ENCODE peak calls at places on chromosomes 7 and 10, in ten cellular contexts. One of them, this sample, is unnamed. For H3K4me1, the result is how much of the 10 kb centered on the place peaks cover.

GRCh38 chr10:132470306-132471124 is 67.1 kb upstream of the INPP5A start:
- DNase-seq in upper lobe of left lung: no peak
- DNase-seq in breast epithelium: no peak
- DNase-seq in vagina: no peak
- DNase-seq in transverse colon: peak
- DNase-seq in stomach: no peak
- DNase-seq in HepG2: no peak
- DNase-seq in HCT116: no peak
- DNase-seq in prostate gland: no peak
- DNase-seq in Panc1: no peak
- DNase-seq in this sample: no peak

GRCh38 chr7:155938129-155938528 is 125.9 kb upstream of the SHH start:
- DNase-seq in upper lobe of left lung: no peak
- DNase-seq in breast epithelium: no peak
- DNase-seq in vagina: no peak
- DNase-seq in transverse colon: no peak
- DNase-seq in stomach: no peak
- DNase-seq in HepG2: no peak
- DNase-seq in HCT116: no peak
- DNase-seq in prostate gland: no peak
- DNase-seq in Panc1: no peak
- DNase-seq in this sample: no peak

GRCh38 chr7:101835136-101835535 is 17.7 kb downstream of the CUX1 start:
- DNase-seq in upper lobe of left lung: no peak
- DNase-seq in breast epithelium: no peak
- DNase-seq in vagina: no peak
- DNase-seq in transverse colon: no peak
- DNase-seq in stomach: no peak
- DNase-seq in HepG2: no peak
- DNase-seq in HCT116: no peak
- DNase-seq in prostate gland: no peak
- DNase-seq in Panc1: no peak
- DNase-seq in this sample: peak

GRCh38 chr7:149816794-149817193 is 21.4 kb upstream of the ZNF862 start:
- DNase-seq in upper lobe of left lung: peak
- DNase-seq in breast epithelium: no peak
- DNase-seq in vagina: no peak
- DNase-seq in transverse colon: no peak
- DNase-seq in stomach: no peak
- DNase-seq in HepG2: no peak
- DNase-seq in HCT116: no peak
- DNase-seq in prostate gland: no peak
- DNase-seq in Panc1: no peak
- DNase-seq in this sample: no peak

GRCh38 chr10:22372298-22372697 is 27.0 kb downstream of the SPAG6 start:
- DNase-seq in upper lobe of left lung: peak
- DNase-seq in breast epithelium: no peak
- DNase-seq in vagina: no peak
- DNase-seq in transverse colon: no peak
- DNase-seq in stomach: no peak
- DNase-seq in HepG2: no peak
- DNase-seq in HCT116: no peak
- DNase-seq in prostate gland: no peak
- DNase-seq in Panc1: no peak
- DNase-seq in this sample: no peak

GRCh38 chr7:142833174-142834027 is 21.5 kb upstream of the EPHB6 start:
- DNase-seq in upper lobe of left lung: no peak
- DNase-seq in breast epithelium: no peak
- DNase-seq in vagina: no peak
- DNase-seq in transverse colon: no peak
- DNase-seq in stomach: no peak
- DNase-seq in HepG2: no peak
- DNase-seq in HCT116: no peak
- DNase-seq in prostate gland: no peak
- DNase-seq in Panc1: no peak
- DNase-seq in this sample: no peak

GRCh38 chr10:1184541-1185415 is 128.6 kb downstream of the WDR37 start:
- DNase-seq in upper lobe of left lung: peak
- DNase-seq in breast epithelium: no peak
- DNase-seq in vagina: no peak
- DNase-seq in transverse colon: no peak
- DNase-seq in stomach: no peak
- DNase-seq in HepG2: no peak
- DNase-seq in HCT116: no peak
- DNase-seq in prostate gland: no peak
- DNase-seq in Panc1: no peak
- DNase-seq in this sample: peak

GRCh38 chr7:141231018-141231792 is 157.3 kb downstream of the TMEM178B start:
- DNase-seq in upper lobe of left lung: no peak
- DNase-seq in breast epithelium: no peak
- DNase-seq in vagina: no peak
- DNase-seq in transverse colon: no peak
- DNase-seq in stomach: no peak
- DNase-seq in HepG2: peak
- DNase-seq in HCT116: peak
- DNase-seq in prostate gland: no peak
- DNase-seq in Panc1: no peak
- DNase-seq in this sample: no peak

GRCh38 chr7:91250706-91251105 is 13.5 kb upstream of the FZD1 start:
- DNase-seq in upper lobe of left lung: no peak
- DNase-seq in breast epithelium: no peak
- DNase-seq in vagina: no peak
- DNase-seq in transverse colon: no peak
- DNase-seq in stomach: no peak
- DNase-seq in HepG2: no peak
- DNase-seq in HCT116: no peak
- DNase-seq in prostate gland: no peak
- DNase-seq in Panc1: no peak
- DNase-seq in this sample: no peak

GRCh38 chr7:76356823-76357222 is 2.0 kb downstream of the YWHAG start:
- DNase-seq in upper lobe of left lung: no peak
- DNase-seq in breast epithelium: no peak
- DNase-seq in vagina: no peak
- DNase-seq in transverse colon: peak
- DNase-seq in stomach: no peak
- DNase-seq in HepG2: no peak
- DNase-seq in HCT116: no peak
- DNase-seq in prostate gland: no peak
- DNase-seq in Panc1: no peak
- DNase-seq in this sample: peak

GRCh38 chr10:108204528-108205313 is 1040.2 kb upstream of the SORCS1 start:
- DNase-seq in upper lobe of left lung: no peak
- DNase-seq in breast epithelium: no peak
- DNase-seq in vagina: no peak
- DNase-seq in transverse colon: peak
- DNase-seq in stomach: no peak
- DNase-seq in HepG2: no peak
- DNase-seq in HCT116: no peak
- DNase-seq in prostate gland: no peak
- DNase-seq in Panc1: peak
- DNase-seq in this sample: no peak

DNA sequence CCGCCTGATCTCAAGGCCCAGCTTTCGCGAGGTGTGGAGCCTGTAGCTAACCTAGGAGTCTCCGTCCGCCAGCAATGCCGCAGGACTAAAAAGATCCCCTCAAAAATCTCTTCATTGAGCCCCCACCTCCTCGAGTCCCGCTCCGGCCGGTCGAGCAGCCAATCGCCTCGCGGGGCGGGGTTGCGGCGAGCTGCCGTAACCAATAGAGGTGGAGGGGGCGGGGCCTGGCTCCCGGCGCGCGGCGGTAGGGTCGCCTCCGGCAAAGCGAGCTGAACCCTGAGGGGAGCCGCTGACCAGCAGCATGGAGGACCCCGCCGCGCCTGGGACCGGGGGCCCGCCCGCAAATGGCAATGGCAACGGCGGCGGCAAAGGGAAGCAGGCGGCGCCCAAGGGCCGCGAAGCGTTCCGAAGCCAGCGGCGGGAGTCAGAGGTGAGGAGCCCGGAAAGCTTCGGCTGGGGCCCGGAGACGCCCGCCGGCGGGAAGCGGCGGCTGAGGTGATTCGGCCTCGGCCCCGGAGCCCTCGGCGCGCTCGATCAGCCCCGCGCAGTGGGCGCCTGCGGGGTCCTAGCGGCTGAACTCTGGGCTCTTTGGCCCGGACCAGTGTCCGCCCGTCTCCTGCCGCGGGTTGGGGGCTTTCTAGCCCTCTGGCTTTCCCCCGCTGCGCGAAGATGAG is at the start of gene STRIP2:
- DNase-seq in upper lobe of left lung: peak
- DNase-seq in breast epithelium: peak
- DNase-seq in vagina: no peak
- DNase-seq in transverse colon: peak
- DNase-seq in stomach: peak
- DNase-seq in HepG2: peak
- DNase-seq in HCT116: peak
- DNase-seq in prostate gland: peak
- DNase-seq in Panc1: no peak
- DNase-seq in this sample: peak
- TF ChIP-seq POLR2AphosphoS5 in upper lobe of left lung: peak
- TF ChIP-seq POLR2AphosphoS5 in breast epithelium: no peak
- TF ChIP-seq POLR2AphosphoS5 in vagina: peak
- TF ChIP-seq POLR2AphosphoS5 in transverse colon: peak
- TF ChIP-seq POLR2AphosphoS5 in stomach: no peak
- TF ChIP-seq POLR2AphosphoS5 in HepG2: peak
- TF ChIP-seq POLR2AphosphoS5 in HCT116: peak
- TF ChIP-seq POLR2AphosphoS5 in prostate gland: peak
- TF ChIP-seq POLR2AphosphoS5 in Panc1: no peak
- TF ChIP-seq POLR2AphosphoS5 in this sample: no peak

GRCh38 chr7:55467047-55467593 is 102.0 kb downstream of the LANCL2 start:
- DNase-seq in upper lobe of left lung: no peak
- DNase-seq in breast epithelium: no peak
- DNase-seq in vagina: no peak
- DNase-seq in transverse colon: no peak
- DNase-seq in stomach: no peak
- DNase-seq in HepG2: peak
- DNase-seq in HCT116: no peak
- DNase-seq in prostate gland: no peak
- DNase-seq in Panc1: no peak
- DNase-seq in this sample: no peak
- H3K4me1 ChIP-seq in upper lobe of left lung: under half
- H3K4me1 ChIP-seq in breast epithelium: under half
- H3K4me1 ChIP-seq in vagina: under half
- H3K4me1 ChIP-seq in transverse colon: under half
- H3K4me1 ChIP-seq in stomach: under half
- H3K4me1 ChIP-seq in HepG2: under half
- H3K4me1 ChIP-seq in HCT116: under half
- H3K4me1 ChIP-seq in prostate gland: under half
- H3K4me1 ChIP-seq in Panc1: under half
- H3K4me1 ChIP-seq in this sample: under half

GRCh38 chr10:125054216-125054615 is 106.1 kb downstream of the CTBP2 start:
- DNase-seq in upper lobe of left lung: no peak
- DNase-seq in breast epithelium: no peak
- DNase-seq in vagina: no peak
- DNase-seq in transverse colon: no peak
- DNase-seq in stomach: no peak
- DNase-seq in HepG2: no peak
- DNase-seq in HCT116: no peak
- DNase-seq in prostate gland: no peak
- DNase-seq in Panc1: no peak
- DNase-seq in this sample: no peak

GRCh38 chr10:125054664-125055273 is 105.6 kb downstream of the CTBP2 start:
- DNase-seq in upper lobe of left lung: no peak
- DNase-seq in breast epithelium: no peak
- DNase-seq in vagina: no peak
- DNase-seq in transverse colon: no peak
- DNase-seq in stomach: no peak
- DNase-seq in HepG2: no peak
- DNase-seq in HCT116: no peak
- DNase-seq in prostate gland: no peak
- DNase-seq in Panc1: no peak
- DNase-seq in this sample: no peak

GRCh38 chr10:125060038-125060437 is 100.3 kb downstream of the CTBP2 start:
- DNase-seq in upper lobe of left lung: no peak
- DNase-seq in breast epithelium: no peak
- DNase-seq in vagina: no peak
- DNase-seq in transverse colon: no peak
- DNase-seq in stomach: no peak
- DNase-seq in HepG2: no peak
- DNase-seq in HCT116: no peak
- DNase-seq in prostate gland: no peak
- DNase-seq in Panc1: no peak
- DNase-seq in this sample: no peak

GRCh38 chr10:125057158-125058001 is 103.0 kb downstream of the CTBP2 start:
- DNase-seq in upper lobe of left lung: no peak
- DNase-seq in breast epithelium: peak
- DNase-seq in vagina: no peak
- DNase-seq in transverse colon: peak
- DNase-seq in stomach: no peak
- DNase-seq in HepG2: no peak
- DNase-seq in HCT116: no peak
- DNase-seq in prostate gland: peak
- DNase-seq in Panc1: no peak
- DNase-seq in this sample: peak

GRCh38 chr10:125056161-125057132 is 103.9 kb downstream of the CTBP2 start:
- DNase-seq in upper lobe of left lung: no peak
- DNase-seq in breast epithelium: no peak
- DNase-seq in vagina: no peak
- DNase-seq in transverse colon: no peak
- DNase-seq in stomach: no peak
- DNase-seq in HepG2: no peak
- DNase-seq in HCT116: no peak
- DNase-seq in prostate gland: no peak
- DNase-seq in Panc1: no peak
- DNase-seq in this sample: no peak
- TF ChIP-seq POLR2AphosphoS5 in upper lobe of left lung: no peak
- TF ChIP-seq POLR2AphosphoS5 in breast epithelium: no peak
- TF ChIP-seq POLR2AphosphoS5 in vagina: peak
- TF ChIP-seq POLR2AphosphoS5 in transverse colon: no peak
- TF ChIP-seq POLR2AphosphoS5 in stomach: no peak
- TF ChIP-seq POLR2AphosphoS5 in HepG2: no peak
- TF ChIP-seq POLR2AphosphoS5 in HCT116: no peak
- TF ChIP-seq POLR2AphosphoS5 in prostate gland: no peak
- TF ChIP-seq POLR2AphosphoS5 in Panc1: no peak
- TF ChIP-seq POLR2AphosphoS5 in this sample: no peak

DNA sequence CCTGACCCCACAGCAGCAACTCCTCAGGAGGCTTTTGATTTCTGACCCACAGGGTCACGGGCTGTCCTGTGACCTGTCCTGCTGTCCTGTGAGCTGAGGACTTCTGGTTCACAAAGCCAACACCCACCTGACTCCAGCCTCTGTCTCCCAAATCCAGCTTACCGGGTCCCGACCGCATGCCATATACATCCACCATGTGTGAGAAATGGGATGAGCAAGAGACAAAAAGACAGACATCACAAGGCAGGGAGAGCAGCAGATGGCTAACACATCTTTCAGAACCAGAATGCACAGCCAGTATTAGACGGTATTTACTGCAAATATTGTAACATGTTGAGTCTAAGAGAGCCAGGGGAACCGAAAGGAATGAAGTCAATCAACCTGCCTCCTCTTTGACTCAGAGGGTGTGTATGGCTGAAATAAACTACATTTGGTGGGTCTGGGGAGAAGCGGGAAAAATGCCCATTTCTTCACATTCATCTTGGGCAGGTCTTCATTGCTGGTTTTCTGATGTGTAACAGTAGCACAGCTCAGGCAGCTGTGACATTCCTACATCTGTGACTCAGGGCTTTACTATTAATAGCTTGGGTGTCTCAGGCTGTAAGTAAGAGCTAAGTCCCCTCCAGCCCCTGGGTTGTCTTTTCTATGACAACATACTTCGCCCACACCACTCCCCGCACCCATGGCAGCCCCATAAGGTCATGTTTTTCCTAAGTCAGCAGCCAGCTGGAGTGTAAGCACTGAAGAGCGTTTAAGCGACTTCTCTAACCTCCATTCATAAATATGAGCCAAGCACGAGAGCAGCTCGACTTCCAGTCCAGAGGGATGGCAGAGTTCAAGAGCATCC is 25.0 kb downstream of the ABLIM1 start:
- DNase-seq in upper lobe of left lung: no peak
- DNase-seq in breast epithelium: no peak
- DNase-seq in vagina: no peak
- DNase-seq in transverse colon: no peak
- DNase-seq in stomach: no peak
- DNase-seq in HepG2: peak
- DNase-seq in HCT116: peak
- DNase-seq in prostate gland: no peak
- DNase-seq in Panc1: peak
- DNase-seq in this sample: peak
- H3K4me1 ChIP-seq in upper lobe of left lung: under half
- H3K4me1 ChIP-seq in breast epithelium: under half
- H3K4me1 ChIP-seq in vagina: under half
- H3K4me1 ChIP-seq in transverse colon: under half
- H3K4me1 ChIP-seq in stomach: under half
- H3K4me1 ChIP-seq in HepG2: half or more
- H3K4me1 ChIP-seq in HCT116: half or more
- H3K4me1 ChIP-seq in prostate gland: under half
- H3K4me1 ChIP-seq in Panc1: half or more
- H3K4me1 ChIP-seq in this sample: under half